ENCODE peak calls at places on chromosome 17, in ten cellular contexts. One of them, this sample, is unnamed. For H3K9me2, the result is how much of the 10 kb centered on the place peaks cover.

GRCh38 chr17:2055494-2056220 is 754 bp downstream of the HIC1 start:
- DNase-seq in OCI-LY7: no peak
- DNase-seq in SK-N-SH: no peak
- DNase-seq in HCT116: no peak
- DNase-seq in hepatocyte: no peak
- DNase-seq in GM23338: no peak
- DNase-seq in GM23248: peak
- DNase-seq in PC-9: no peak
- DNase-seq in MM.1S: no peak
- DNase-seq in PC-3: no peak
- DNase-seq in this sample: peak

GRCh38 chr17:78793415-78793814 is 11.3 kb upstream of the CYTH1 start:
- DNase-seq in PC-3: no peak
- DNase-seq in GM23338: no peak
- DNase-seq in HCT116: no peak
- DNase-seq in hepatocyte: no peak
- DNase-seq in SK-N-SH: no peak
- DNase-seq in MM.1S: no peak
- DNase-seq in PC-9: no peak
- DNase-seq in GM23248: no peak
- DNase-seq in OCI-LY7: no peak
- DNase-seq in this sample: no peak

GRCh38 chr17:55224746-55225145 is 40.0 kb upstream of the HLF start:
- DNase-seq in PC-3: no peak
- DNase-seq in OCI-LY7: no peak
- DNase-seq in hepatocyte: no peak
- DNase-seq in HCT116: no peak
- DNase-seq in MM.1S: no peak
- DNase-seq in GM23248: no peak
- DNase-seq in GM23338: no peak
- DNase-seq in PC-9: no peak
- DNase-seq in SK-N-SH: no peak
- DNase-seq in this sample: no peak

GRCh38 chr17:45096141-45096540 is 35.0 kb downstream of the NMT1 start:
- DNase-seq in HCT116: peak
- DNase-seq in hepatocyte: peak
- DNase-seq in GM23338: peak
- DNase-seq in OCI-LY7: peak
- DNase-seq in PC-9: no peak
- DNase-seq in MM.1S: no peak
- DNase-seq in GM23248: peak
- DNase-seq in PC-3: peak
- DNase-seq in SK-N-SH: no peak
- DNase-seq in this sample: peak

GRCh38 chr17:65666869-65667268 is 105.4 kb upstream of the AXIN2 start:
- DNase-seq in GM23248: no peak
- DNase-seq in hepatocyte: no peak
- DNase-seq in SK-N-SH: no peak
- DNase-seq in OCI-LY7: no peak
- DNase-seq in GM23338: no peak
- DNase-seq in PC-3: no peak
- DNase-seq in MM.1S: no peak
- DNase-seq in PC-9: no peak
- DNase-seq in HCT116: no peak
- DNase-seq in this sample: no peak

GRCh38 chr17:67578058-67578457 is 139.7 kb upstream of the NOL11 start:
- DNase-seq in MM.1S: no peak
- DNase-seq in GM23248: no peak
- DNase-seq in PC-3: no peak
- DNase-seq in OCI-LY7: no peak
- DNase-seq in PC-9: no peak
- DNase-seq in SK-N-SH: no peak
- DNase-seq in hepatocyte: no peak
- DNase-seq in GM23338: peak
- DNase-seq in HCT116: no peak
- DNase-seq in this sample: no peak

GRCh38 chr17:62581769-62582168 is 45.7 kb upstream of the MRC2 start:
- DNase-seq in SK-N-SH: no peak
- DNase-seq in GM23338: no peak
- DNase-seq in PC-3: no peak
- DNase-seq in hepatocyte: no peak
- DNase-seq in MM.1S: no peak
- DNase-seq in HCT116: no peak
- DNase-seq in OCI-LY7: no peak
- DNase-seq in GM23248: peak
- DNase-seq in PC-9: no peak
- DNase-seq in this sample: no peak

GRCh38 chr17:2181206-2181983 is 122.2 kb downstream of the SMG6 start:
- DNase-seq in MM.1S: no peak
- DNase-seq in GM23338: peak
- DNase-seq in PC-3: no peak
- DNase-seq in GM23248: peak
- DNase-seq in OCI-LY7: no peak
- DNase-seq in hepatocyte: peak
- DNase-seq in HCT116: no peak
- DNase-seq in SK-N-SH: no peak
- DNase-seq in PC-9: no peak
- DNase-seq in this sample: no peak

GRCh38 chr17:45225051-45225700 is 3.5 kb downstream of the FMNL1 start:
- DNase-seq in SK-N-SH: no peak
- DNase-seq in HCT116: no peak
- DNase-seq in PC-3: peak
- DNase-seq in MM.1S: peak
- DNase-seq in OCI-LY7: peak
- DNase-seq in PC-9: peak
- DNase-seq in GM23248: no peak
- DNase-seq in hepatocyte: no peak
- DNase-seq in GM23338: no peak
- DNase-seq in this sample: no peak

GRCh38 chr17:63433746-63434591 is 12.1 kb downstream of the CYB561 start:
- DNase-seq in MM.1S: no peak
- DNase-seq in OCI-LY7: no peak
- DNase-seq in hepatocyte: peak
- DNase-seq in HCT116: no peak
- DNase-seq in PC-3: peak
- DNase-seq in PC-9: peak
- DNase-seq in SK-N-SH: peak
- DNase-seq in GM23248: peak
- DNase-seq in GM23338: no peak
- DNase-seq in this sample: peak

GRCh38 chr17:34307110-34307509 is 12.1 kb upstream of the CCL8 start:
- DNase-seq in PC-9: no peak
- DNase-seq in OCI-LY7: no peak
- DNase-seq in PC-3: no peak
- DNase-seq in MM.1S: no peak
- DNase-seq in SK-N-SH: no peak
- DNase-seq in GM23338: no peak
- DNase-seq in hepatocyte: no peak
- DNase-seq in GM23248: peak
- DNase-seq in HCT116: no peak
- DNase-seq in this sample: no peak

GRCh38 chr17:73371285-73371684 is 59.5 kb upstream of the CDC42EP4 start:
- DNase-seq in hepatocyte: no peak
- DNase-seq in PC-3: peak
- DNase-seq in MM.1S: no peak
- DNase-seq in PC-9: no peak
- DNase-seq in OCI-LY7: no peak
- DNase-seq in GM23248: peak
- DNase-seq in HCT116: no peak
- DNase-seq in SK-N-SH: no peak
- DNase-seq in GM23338: no peak
- DNase-seq in this sample: no peak

GRCh38 chr17:83192161-83192788 is 112.9 kb downstream of the METRNL start:
- DNase-seq in OCI-LY7: no peak
- DNase-seq in GM23338: no peak
- DNase-seq in GM23248: peak
- DNase-seq in MM.1S: no peak
- DNase-seq in PC-3: no peak
- DNase-seq in PC-9: no peak
- DNase-seq in SK-N-SH: no peak
- DNase-seq in hepatocyte: no peak
- DNase-seq in HCT116: no peak
- DNase-seq in this sample: no peak

GRCh38 chr17:2042355-2042929 is 620 bp downstream of the OVCA2 start:
- DNase-seq in SK-N-SH: peak
- DNase-seq in GM23248: peak
- DNase-seq in OCI-LY7: no peak
- DNase-seq in GM23338: peak
- DNase-seq in PC-3: no peak
- DNase-seq in HCT116: no peak
- DNase-seq in MM.1S: peak
- DNase-seq in PC-9: no peak
- DNase-seq in hepatocyte: peak
- DNase-seq in this sample: no peak

DNA sequence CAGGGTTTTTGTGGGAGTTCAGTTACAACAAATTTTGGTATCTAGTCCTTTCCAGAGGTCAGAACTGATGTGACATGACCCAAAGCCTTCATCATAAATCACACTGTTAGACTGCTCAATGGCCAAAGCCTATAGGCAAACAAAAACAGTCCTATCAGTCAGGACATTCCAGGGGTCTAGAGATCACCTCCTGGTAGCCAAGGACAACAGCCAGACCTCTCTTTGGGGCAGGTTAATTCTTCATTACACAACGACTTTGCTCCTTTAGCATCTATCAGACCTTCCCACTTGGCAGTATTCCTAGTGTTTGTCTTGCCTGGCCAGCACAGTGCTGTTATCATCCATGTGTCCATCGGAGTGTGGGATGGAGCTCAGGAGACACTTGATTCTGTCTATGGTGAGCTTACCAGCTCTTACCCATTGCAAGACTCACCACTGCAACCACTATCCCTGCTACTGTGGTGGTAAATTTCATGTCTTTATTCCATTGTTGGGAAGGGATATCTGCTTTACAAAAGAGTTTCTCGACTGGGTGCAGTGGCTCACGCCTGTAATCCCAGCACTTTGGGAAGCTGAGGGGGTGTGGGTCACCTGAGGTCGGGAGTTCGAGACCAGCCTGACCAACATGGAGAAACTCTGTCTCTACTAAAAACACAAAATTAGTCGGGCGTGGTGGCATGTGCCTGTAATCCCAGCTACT is 95.5 kb upstream of the DHX40 start:
- DNase-seq in HCT116: no peak
- DNase-seq in PC-9: no peak
- DNase-seq in GM23248: no peak
- DNase-seq in PC-3: no peak
- DNase-seq in hepatocyte: no peak
- DNase-seq in OCI-LY7: no peak
- DNase-seq in GM23338: no peak
- DNase-seq in SK-N-SH: no peak
- DNase-seq in MM.1S: no peak
- DNase-seq in this sample: no peak
- H3K27ac ChIP-seq in HCT116: no peak
- H3K27ac ChIP-seq in PC-9: no peak
- H3K27ac ChIP-seq in GM23248: no peak
- H3K27ac ChIP-seq in PC-3: no peak
- H3K27ac ChIP-seq in hepatocyte: no peak
- H3K27ac ChIP-seq in OCI-LY7: no peak
- H3K27ac ChIP-seq in GM23338: no peak
- H3K27ac ChIP-seq in SK-N-SH: no peak
- H3K27ac ChIP-seq in MM.1S: no peak
- H3K27ac ChIP-seq in this sample: no peak

GRCh38 chr17:32278815-32279214 is 13.2 kb downstream of the RHBDL3 start:
- DNase-seq in PC-9: no peak
- DNase-seq in PC-3: no peak
- DNase-seq in hepatocyte: no peak
- DNase-seq in SK-N-SH: no peak
- DNase-seq in GM23338: no peak
- DNase-seq in MM.1S: no peak
- DNase-seq in HCT116: no peak
- DNase-seq in OCI-LY7: no peak
- DNase-seq in GM23248: no peak
- DNase-seq in this sample: no peak
- H3K9me2 ChIP-seq in PC-9: under half
- H3K9me2 ChIP-seq in PC-3: under half
- H3K9me2 ChIP-seq in hepatocyte: under half
- H3K9me2 ChIP-seq in SK-N-SH: under half
- H3K9me2 ChIP-seq in GM23338: under half
- H3K9me2 ChIP-seq in MM.1S: under half
- H3K9me2 ChIP-seq in HCT116: under half
- H3K9me2 ChIP-seq in OCI-LY7: under half
- H3K9me2 ChIP-seq in GM23248: under half
- H3K9me2 ChIP-seq in this sample: under half

GRCh38 chr17:80854220-80854619 is 137.4 kb upstream of the CHMP6 start:
- DNase-seq in GM23248: no peak
- DNase-seq in PC-3: no peak
- DNase-seq in SK-N-SH: no peak
- DNase-seq in hepatocyte: no peak
- DNase-seq in GM23338: no peak
- DNase-seq in MM.1S: no peak
- DNase-seq in PC-9: no peak
- DNase-seq in OCI-LY7: no peak
- DNase-seq in HCT116: no peak
- DNase-seq in this sample: no peak
- H3K27ac ChIP-seq in GM23248: peak
- H3K27ac ChIP-seq in PC-3: peak
- H3K27ac ChIP-seq in SK-N-SH: no peak
- H3K27ac ChIP-seq in hepatocyte: no peak
- H3K27ac ChIP-seq in GM23338: no peak
- H3K27ac ChIP-seq in MM.1S: no peak
- H3K27ac ChIP-seq in PC-9: no peak
- H3K27ac ChIP-seq in OCI-LY7: no peak
- H3K27ac ChIP-seq in HCT116: no peak
- H3K27ac ChIP-seq in this sample: no peak

GRCh38 chr17:58094118-58094517 is 10.9 kb downstream of the DYNLL2 start:
- DNase-seq in SK-N-SH: no peak
- DNase-seq in PC-3: no peak
- DNase-seq in hepatocyte: no peak
- DNase-seq in HCT116: no peak
- DNase-seq in PC-9: no peak
- DNase-seq in GM23248: no peak
- DNase-seq in GM23338: no peak
- DNase-seq in OCI-LY7: no peak
- DNase-seq in MM.1S: no peak
- DNase-seq in this sample: no peak

GRCh38 chr17:58097384-58098088 is 14.3 kb downstream of the DYNLL2 start:
- DNase-seq in OCI-LY7: no peak
- DNase-seq in SK-N-SH: no peak
- DNase-seq in PC-9: no peak
- DNase-seq in HCT116: no peak
- DNase-seq in MM.1S: no peak
- DNase-seq in GM23248: no peak
- DNase-seq in PC-3: no peak
- DNase-seq in hepatocyte: no peak
- DNase-seq in GM23338: no peak
- DNase-seq in this sample: no peak

GRCh38 chr17:58100506-58100905 is 17.3 kb downstream of the DYNLL2 start:
- DNase-seq in OCI-LY7: no peak
- DNase-seq in PC-9: no peak
- DNase-seq in GM23338: no peak
- DNase-seq in HCT116: no peak
- DNase-seq in PC-3: no peak
- DNase-seq in hepatocyte: no peak
- DNase-seq in GM23248: no peak
- DNase-seq in SK-N-SH: no peak
- DNase-seq in MM.1S: no peak
- DNase-seq in this sample: no peak

GRCh38 chr17:58092797-58093385 is 9.7 kb downstream of the DYNLL2 start:
- DNase-seq in PC-3: no peak
- DNase-seq in PC-9: no peak
- DNase-seq in SK-N-SH: no peak
- DNase-seq in HCT116: no peak
- DNase-seq in MM.1S: no peak
- DNase-seq in GM23248: no peak
- DNase-seq in OCI-LY7: no peak
- DNase-seq in hepatocyte: no peak
- DNase-seq in GM23338: no peak
- DNase-seq in this sample: no peak

GRCh38 chr17:58096892-58097291 is 13.7 kb downstream of the DYNLL2 start:
- DNase-seq in GM23248: no peak
- DNase-seq in PC-3: peak
- DNase-seq in hepatocyte: no peak
- DNase-seq in GM23338: peak
- DNase-seq in SK-N-SH: no peak
- DNase-seq in OCI-LY7: no peak
- DNase-seq in PC-9: no peak
- DNase-seq in HCT116: no peak
- DNase-seq in MM.1S: no peak
- DNase-seq in this sample: no peak
- H3K9me2 ChIP-seq in GM23248: under half
- H3K9me2 ChIP-seq in PC-3: under half
- H3K9me2 ChIP-seq in hepatocyte: under half
- H3K9me2 ChIP-seq in GM23338: under half
- H3K9me2 ChIP-seq in SK-N-SH: under half
- H3K9me2 ChIP-seq in OCI-LY7: under half
- H3K9me2 ChIP-seq in PC-9: under half
- H3K9me2 ChIP-seq in HCT116: under half
- H3K9me2 ChIP-seq in MM.1S: under half
- H3K9me2 ChIP-seq in this sample: under half

This sample was measured in Karpas-422.